ENCODE peak calls at places on chromosomes 6 and 20, in ten cellular contexts. H, E, X, G, A, P, T, S, I and N are unnamed samples.

GRCh38 chr6:50713977-50714486 is 706 bp downstream of the TFAP2D start:
- DNase-seq in H (no peak), E (no peak), X (no peak), G (no peak), A (no peak), P (no peak), T (no peak), S (no peak), I (no peak), N (no peak)

GRCh38 chr6:38701551-38701950 is 1.4 kb downstream of the GLO1 start:
- DNase-seq in H (no peak), E (no peak), X (no peak), G (no peak), A (no peak), P (no peak), T (no peak), S (no peak), I (no peak), N (no peak)

GRCh38 chr6:81969814-81970213 is 217.3 kb upstream of the TENT5A start:
- DNase-seq in H (no peak), E (no peak), X (no peak), G (no peak), A (no peak), P (no peak), T (no peak), S (no peak), I (no peak), N (no peak)

GRCh38 chr6:47780510-47781356 is 1.1 kb upstream of the OPN5 start:
- DNase-seq in H (no peak), E (peak; percentile 67), X (peak; percentile 47), G (peak; percentile 43), A (peak; percentile 89), P (no peak), T (peak; percentile 67), S (no peak), I (peak; percentile 30), N (no peak)

GRCh38 chr6:10373642-10374359 is 41.1 kb downstream of the TFAP2A start:
- DNase-seq in H (no peak), E (peak; percentile 3), X (no peak), G (no peak), A (peak; percentile 30), P (no peak), T (no peak), S (no peak), I (no peak), N (no peak)

GRCh38 chr6:13486679-13487121 is 700 bp downstream of the GFOD1 start:
- DNase-seq in H (peak; percentile 62), E (peak; percentile 72), X (peak; percentile 53), G (peak; percentile 58), A (peak; percentile 64), P (no peak), T (peak; percentile 60), S (peak; percentile 59), I (peak; percentile 45), N (peak; percentile 61)

GRCh38 chr20:34824861-34825529 is 456 bp downstream of the NCOA6 start:
- DNase-seq in H (peak; percentile 68), E (peak; percentile 40), X (peak; percentile 73), G (peak; percentile 56), A (peak; percentile 35), P (no peak), T (peak; percentile 87), S (peak; percentile 43), I (peak; percentile 61), N (peak; percentile 54)

GRCh38 chr6:170286246-170286933 is 4.5 kb downstream of the DLL1 start:
- DNase-seq in H (peak; percentile 53), E (peak; percentile 31), X (no peak), G (peak; percentile 60), A (no peak), P (no peak), T (peak; percentile 66), S (no peak), I (peak; percentile 56), N (peak; percentile 54)

GRCh38 chr6:43904311-43905123 is 134.5 kb downstream of the VEGFA start:
- DNase-seq in H (no peak), E (peak; percentile 36), X (no peak), G (no peak), A (peak; percentile 30), P (no peak), T (no peak), S (no peak), I (no peak), N (no peak)

GRCh38 chr6:144543006-144543871 is 258.1 kb downstream of the UTRN start:
- DNase-seq in H (no peak), E (peak; percentile 65), X (no peak), G (no peak), A (peak; percentile 80), P (no peak), T (no peak), S (no peak), I (no peak), N (no peak)

GRCh38 chr6:106187424-106187982 is 101.4 kb downstream of the PRDM1 start:
- DNase-seq in H (no peak), E (peak; percentile 10), X (no peak), G (no peak), A (no peak), P (no peak), T (no peak), S (no peak), I (no peak), N (no peak)

GRCh38 chr6:112221561-112221960 is 32.8 kb downstream of the LAMA4 start:
- DNase-seq in H (no peak), E (peak; percentile 59), X (no peak), G (no peak), A (no peak), P (no peak), T (no peak), S (no peak), I (no peak), N (no peak)

GRCh38 chr6:112214749-112215269 is 39.6 kb downstream of the LAMA4 start:
- DNase-seq in H (no peak), E (no peak), X (no peak), G (no peak), A (peak; percentile 84), P (no peak), T (peak; percentile 72), S (no peak), I (no peak), N (no peak)

GRCh38 chr6:112215901-112216300 is 38.5 kb downstream of the LAMA4 start:
- DNase-seq in H (no peak), E (no peak), X (no peak), G (no peak), A (no peak), P (no peak), T (no peak), S (no peak), I (no peak), N (no peak)

GRCh38 chr6:112218563-112218962 is 35.8 kb downstream of the LAMA4 start:
- DNase-seq in H (peak; percentile 74), E (peak; percentile 53), X (no peak), G (no peak), A (no peak), P (no peak), T (no peak), S (no peak), I (no peak), N (peak; percentile 56)

DNA sequence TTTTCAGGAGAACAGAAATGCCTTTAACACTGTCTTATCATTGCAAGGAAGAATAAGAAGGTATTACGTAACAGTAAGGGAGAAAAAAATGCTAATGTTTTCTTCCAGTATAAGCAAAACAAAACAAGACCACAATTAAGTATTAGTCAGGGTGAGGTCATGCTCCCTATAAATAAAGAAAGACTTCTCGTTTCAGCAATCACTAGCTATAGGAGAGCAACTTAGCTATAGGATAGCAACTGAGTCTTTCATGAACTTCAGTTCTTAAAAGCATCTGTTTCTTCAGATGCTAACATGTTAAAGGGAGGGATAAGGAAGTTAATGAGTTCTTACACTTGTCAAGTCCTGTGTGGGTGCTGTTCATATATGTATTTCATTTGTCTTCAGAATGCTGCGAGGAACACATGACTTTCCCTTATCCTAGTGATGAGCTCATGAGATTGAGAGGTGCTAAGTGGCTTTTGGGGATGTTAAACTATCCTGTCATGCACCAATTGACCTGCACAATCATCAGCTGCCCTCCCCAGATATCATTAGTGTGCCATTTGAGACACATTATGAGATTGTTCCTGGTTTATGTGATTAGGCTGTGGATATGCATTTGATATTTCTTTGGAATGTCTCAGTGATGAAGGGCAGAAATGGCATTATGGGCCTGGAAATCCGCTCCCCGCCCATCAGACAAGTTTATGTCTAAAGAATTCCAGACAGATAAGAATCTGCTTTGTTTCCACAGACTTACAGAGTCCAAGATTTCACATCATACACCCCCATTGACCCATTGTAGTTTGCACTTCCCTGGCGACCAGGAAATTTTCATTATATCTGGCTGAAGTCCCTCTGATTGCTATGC is 37.4 kb downstream of the LAMA4 start:
- DNase-seq in H (no peak), E (peak; percentile 92), X (no peak), G (no peak), A (peak; percentile 83), P (no peak), T (no peak), S (no peak), I (no peak), N (no peak)
- H3K4me1 ChIP-seq in H (peaks cover 90% of the 10 kb centered on the region), E (peaks cover 44% of the 10 kb centered on the region), X (no peaks in the 10 kb centered on the region), G (no peaks in the 10 kb centered on the region), A (peaks cover 39% of the 10 kb centered on the region), P (peaks cover 4% of the 10 kb centered on the region), T (peaks cover 8% of the 10 kb centered on the region), S (peaks cover 13% of the 10 kb centered on the region), I (peaks cover 42% of the 10 kb centered on the region), N (peaks cover 64% of the 10 kb centered on the region)

GRCh38 chr6:149963212-149963461 is 606 bp upstream of the ULBP1 start:
- DNase-seq in H (no peak), E (peak; percentile 55), X (peak; percentile 29), G (peak; percentile 31), A (peak; percentile 58), P (no peak), T (no peak), S (no peak), I (no peak), N (no peak)
- H3K4me3 ChIP-seq in H (peak overlapping the region; percentile 69), E (peak overlapping the region; percentile 33), X (peak overlapping the region; percentile 39), G (peak overlapping the region; percentile 45), A (peak overlapping the region; percentile 78), P (peak overlapping the region; percentile 57), T (peak overlapping the region; percentile 36), S (peak overlapping the region; percentile 45), I (peak overlapping the region; percentile 66), N (peak overlapping the region; percentile 58)

DNA sequence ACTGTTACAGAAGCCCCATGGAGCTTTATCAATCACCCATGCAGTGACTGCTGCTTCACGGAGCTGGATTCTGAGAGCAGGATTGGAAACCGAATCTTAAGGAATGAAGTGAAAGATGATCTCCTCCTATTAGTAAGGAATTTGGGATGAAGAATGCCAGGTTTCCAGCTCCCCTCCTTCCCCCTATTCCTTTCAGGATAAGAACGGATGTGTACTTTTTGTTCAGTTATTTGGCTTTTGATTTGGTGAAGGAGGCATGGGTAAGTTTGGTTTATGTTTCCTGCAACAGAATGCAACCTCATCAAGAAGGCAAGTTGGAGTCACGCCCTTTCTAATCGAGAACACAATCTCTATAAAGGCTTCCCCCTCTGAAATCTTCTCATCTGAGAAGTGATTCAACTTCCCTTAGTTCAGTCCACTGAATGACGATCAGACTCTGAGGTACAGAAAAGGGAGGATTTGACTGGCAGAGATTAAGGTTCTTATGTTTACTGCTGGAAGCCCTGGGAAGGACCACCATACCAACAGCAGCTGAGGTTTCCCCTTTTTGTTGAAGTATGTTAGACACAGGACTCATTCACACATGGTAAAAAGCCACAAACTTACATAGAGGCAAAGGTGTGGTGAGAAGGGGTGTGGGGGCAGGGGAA is 5.5 kb downstream of the ELMO2 start:
- DNase-seq in H (no peak), E (peak; percentile 48), X (peak; percentile 81), G (no peak), A (peak; percentile 20), P (no peak), T (peak; percentile 13), S (no peak), I (no peak), N (no peak)
- H3K4me1 ChIP-seq in H (peaks cover 93% of the 10 kb centered on the region), E (peaks cover 17% of the 10 kb centered on the region), X (peaks cover 72% of the 10 kb centered on the region), G (peaks cover 28% of the 10 kb centered on the region), A (peaks cover 43% of the 10 kb centered on the region), P (peaks cover 69% of the 10 kb centered on the region), T (peaks cover 34% of the 10 kb centered on the region), S (peaks cover 68% of the 10 kb centered on the region), I (peaks cover 90% of the 10 kb centered on the region), N (peaks cover 76% of the 10 kb centered on the region)

GRCh38 chr20:1964659-1965405 is 29.0 kb downstream of the PDYN start:
- DNase-seq in H (no peak), E (no peak), X (no peak), G (no peak), A (no peak), P (no peak), T (peak; percentile 21), S (no peak), I (no peak), N (no peak)
- H3K4me3 ChIP-seq in H (peak overlapping the region; percentile 25), E (no peak overlapping the region), X (no peak overlapping the region), G (no peak overlapping the region), A (no peak overlapping the region), P (no peak overlapping the region), T (no peak overlapping the region), S (no peak overlapping the region), I (no peak overlapping the region), N (no peak overlapping the region)